ENCODE peak calls at places on chromosomes 16 and 17, in five cellular contexts. Q, L, T, X and K are unnamed samples.

GRCh38 chr17:31241116-31241515 is 55.9 kb downstream of the OMG start:
- DNase-seq in L (no peak), T (no peak), Q (no peak), X (no peak), K (no peak)

GRCh38 chr16:4465977-4466779 is 8.2 kb downstream of the NMRAL1 start:
- DNase-seq in X (no peak), T (no peak), Q (peak; percentile 78), L (no peak), K (no peak)

GRCh38 chr17:50621562-50621961 is 13.1 kb upstream of the ABCC3 start:
- DNase-seq in L (no peak), X (peak; percentile 32), T (no peak), Q (no peak), K (no peak)

GRCh38 chr17:15892679-15893332 is 52.1 kb upstream of the ADORA2B start:
- DNase-seq in T (no peak), X (no peak), Q (no peak), L (no peak), K (no peak)

GRCh38 chr17:50161911-50162288 is 3.9 kb upstream of the SGCA start:
- DNase-seq in T (no peak), L (no peak), Q (no peak), X (no peak), K (no peak)

GRCh38 chr17:28938552-28938951 is 12.8 kb downstream of the PHF12 start:
- DNase-seq in X (no peak), L (peak; percentile 7), T (no peak), Q (no peak), K (no peak)

GRCh38 chr17:31136319-31136718 is 41.5 kb downstream of the NF1 start:
- DNase-seq in X (no peak), L (no peak), Q (no peak), T (no peak), K (no peak)

GRCh38 chr17:79792371-79792871 is 4.5 kb downstream of the CBX8 start:
- DNase-seq in Q (no peak), X (no peak), L (no peak), T (no peak), K (no peak)

GRCh38 chr17:69732272-69732671 is 317.8 kb downstream of the MAP2K6 start:
- DNase-seq in X (no peak), T (no peak), L (no peak), Q (no peak), K (no peak)

GRCh38 chr16:75622762-75623605 is at the start of gene ADAT1:
- DNase-seq in X (peak; percentile 82), Q (peak; percentile 98), L (peak; percentile 95), T (peak; percentile 97), K (peak; percentile 100)

GRCh38 chr17:74922694-74923537 is at the start of gene USH1G:
- DNase-seq in T (peak; percentile 51), L (no peak), X (no peak), Q (no peak), K (no peak)

GRCh38 chr16:31202402-31203385 is at the start of gene PYCARD:
- DNase-seq in L (no peak), X (no peak), Q (peak; percentile 74), T (peak; percentile 63), K (peak; percentile 92)

GRCh38 chr17:36825956-36826350 is 111.3 kb upstream of the LHX1 start:
- DNase-seq in L (no peak), Q (no peak), X (no peak), T (no peak), K (no peak)

GRCh38 chr16:2339521-2340484 is 725 bp downstream of the ABCA3 start:
- DNase-seq in Q (peak; percentile 52), X (peak; percentile 20), L (peak; percentile 68), T (peak; percentile 61), K (no peak)

GRCh38 chr17:72192409-72193192 is 71.8 kb downstream of the SOX9 start:
- DNase-seq in Q (peak; percentile 63), T (no peak), X (no peak), L (no peak), K (no peak)

GRCh38 chr17:4998027-4998665 is 396 bp downstream of the KIF1C start:
- DNase-seq in X (no peak), T (peak; percentile 77), Q (peak; percentile 70), L (peak; percentile 29), K (peak; percentile 92)

GRCh38 chr17:72465191-72466024 is 344.6 kb downstream of the SOX9 start:
- DNase-seq in T (peak; percentile 39), X (no peak), Q (no peak), L (no peak), K (peak; percentile 79)